ENCODE peak calls at places on chromosomes 16 and 17, in five cellular contexts. C is stomach, E is pancreas, I is dorsolateral prefrontal cortex, F is left lung. X is an unnamed sample. For H3K27me3, the result is how much of the 10 kb centered on the place peaks cover.

GRCh38 chr16:75063549-75064082 is 53.0 kb downstream of the LDHD start:
- DNase-seq in C (no peak), E (no peak), I (no peak), F (no peak), X (no peak)

GRCh38 chr16:5354645-5355044 is 257.1 kb upstream of the EEF2KMT start:
- DNase-seq in C (no peak), E (no peak), I (no peak), F (no peak), X (no peak)

GRCh38 chr16:85329999-85330693 is 217.9 kb upstream of the CIBAR2 start:
- DNase-seq in C (no peak), E (no peak), I (no peak), F (no peak), X (no peak)

GRCh38 chr17:9845306-9845705 is 19.6 kb downstream of the GLP2R start:
- DNase-seq in C (no peak), E (no peak), I (no peak), F (no peak), X (no peak)

GRCh38 chr17:2949469-2950044 is 113.8 kb downstream of the OR1D5 start:
- DNase-seq in C (peak), E (peak), I (no peak), F (no peak), X (peak)

GRCh38 chr16:67939507-67940435 is 3.1 kb upstream of the PSMB10 start:
- DNase-seq in C (peak), E (peak), I (no peak), F (no peak), X (no peak)

GRCh38 chr16:68711421-68712139 is 25.5 kb upstream of the CDH1 start:
- DNase-seq in C (no peak), E (no peak), I (no peak), F (peak), X (peak)

GRCh38 chr16:1380195-1380594 is 28.5 kb downstream of the GNPTG start:
- DNase-seq in C (no peak), E (no peak), I (no peak), F (no peak), X (no peak)

GRCh38 chr17:82865274-82865673 is 25.5 kb upstream of the ZNF750 start:
- DNase-seq in C (no peak), E (no peak), I (no peak), F (no peak), X (peak)

GRCh38 chr17:18961634-18962493 is 9.9 kb downstream of the SLC5A10 start:
- DNase-seq in C (no peak), E (no peak), I (no peak), F (no peak), X (peak)

GRCh38 chr17:50550661-50551432 is 3.9 kb downstream of the SPATA20 start:
- DNase-seq in C (peak), E (peak), I (peak), F (peak), X (peak)

GRCh38 chr16:87854053-87854906 is 15.0 kb downstream of the SLC7A5 start:
- DNase-seq in C (no peak), E (no peak), I (no peak), F (no peak), X (no peak)

GRCh38 chr17:28718317-28718672 is 627 bp upstream of the RAB34 start:
- DNase-seq in C (no peak), E (no peak), I (no peak), F (no peak), X (no peak)
- H3K4me3 ChIP-seq in C (peak), E (no peak), I (peak), F (peak), X (peak)

DNA sequence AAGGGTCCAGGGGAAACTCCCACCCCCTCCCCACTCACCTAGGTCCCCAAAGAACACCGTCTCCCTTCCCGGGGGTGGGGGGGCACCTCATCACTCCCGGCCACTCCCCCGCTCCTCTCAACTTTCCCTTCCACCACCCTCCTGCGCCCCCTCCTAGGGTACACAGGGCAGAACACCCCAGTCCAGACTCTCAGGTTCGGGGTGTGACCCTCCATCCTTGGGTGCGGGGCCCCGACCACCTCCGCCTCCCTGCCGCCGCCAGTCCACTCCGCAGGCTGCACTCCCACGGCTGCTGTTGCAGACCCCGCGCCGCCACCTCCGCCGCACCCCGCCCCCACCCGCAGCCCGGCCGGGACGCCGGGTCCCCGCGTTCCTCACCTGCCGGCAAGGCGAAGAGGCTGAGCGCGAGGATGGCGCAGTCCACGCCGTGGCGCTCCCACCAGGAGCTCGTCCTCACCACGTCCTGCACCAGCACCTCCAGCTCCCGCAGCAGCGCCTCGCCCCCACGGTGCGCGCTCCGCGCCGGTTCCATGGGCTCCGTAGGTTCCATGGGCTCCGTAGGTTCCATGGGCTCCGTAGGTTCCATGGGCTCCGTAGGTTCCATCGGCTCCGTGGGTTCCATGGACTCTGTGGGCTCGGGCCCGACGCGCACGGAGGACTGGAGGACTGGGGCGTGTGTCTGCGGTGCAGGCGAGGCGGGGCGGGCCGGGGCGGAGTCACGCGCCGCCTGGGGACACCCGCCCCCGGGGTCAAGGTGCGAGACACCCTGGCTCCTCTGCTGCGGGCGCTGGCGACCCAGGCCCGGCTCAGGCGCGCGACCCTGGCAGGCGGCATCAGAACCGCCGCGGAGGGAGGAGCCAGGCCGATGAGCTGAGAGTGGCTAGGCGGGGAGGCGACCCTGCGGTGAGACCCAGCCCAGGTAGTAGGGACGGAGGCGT is at the start of gene FADS6:
- DNase-seq in C (no peak), E (no peak), I (peak), F (no peak), X (no peak)
- H3K27me3 ChIP-seq in C (half or more), E (under half), I (under half), F (half or more), X (under half)

GRCh38 chr17:45782889-45783592 is 1.1 kb upstream of the CRHR1 start:
- DNase-seq in C (no peak), E (no peak), I (no peak), F (no peak), X (no peak)

GRCh38 chr17:45785373-45786193 is 1.5 kb downstream of the CRHR1 start:
- DNase-seq in C (no peak), E (no peak), I (no peak), F (no peak), X (no peak)

GRCh38 chr17:45784583-45785372 is 658 bp downstream of the CRHR1 start:
- DNase-seq in C (peak), E (peak), I (peak), F (no peak), X (peak)

GRCh38 chr17:45784293-45784582 is at the start of gene CRHR1:
- DNase-seq in C (no peak), E (no peak), I (no peak), F (no peak), X (no peak)

DNA sequence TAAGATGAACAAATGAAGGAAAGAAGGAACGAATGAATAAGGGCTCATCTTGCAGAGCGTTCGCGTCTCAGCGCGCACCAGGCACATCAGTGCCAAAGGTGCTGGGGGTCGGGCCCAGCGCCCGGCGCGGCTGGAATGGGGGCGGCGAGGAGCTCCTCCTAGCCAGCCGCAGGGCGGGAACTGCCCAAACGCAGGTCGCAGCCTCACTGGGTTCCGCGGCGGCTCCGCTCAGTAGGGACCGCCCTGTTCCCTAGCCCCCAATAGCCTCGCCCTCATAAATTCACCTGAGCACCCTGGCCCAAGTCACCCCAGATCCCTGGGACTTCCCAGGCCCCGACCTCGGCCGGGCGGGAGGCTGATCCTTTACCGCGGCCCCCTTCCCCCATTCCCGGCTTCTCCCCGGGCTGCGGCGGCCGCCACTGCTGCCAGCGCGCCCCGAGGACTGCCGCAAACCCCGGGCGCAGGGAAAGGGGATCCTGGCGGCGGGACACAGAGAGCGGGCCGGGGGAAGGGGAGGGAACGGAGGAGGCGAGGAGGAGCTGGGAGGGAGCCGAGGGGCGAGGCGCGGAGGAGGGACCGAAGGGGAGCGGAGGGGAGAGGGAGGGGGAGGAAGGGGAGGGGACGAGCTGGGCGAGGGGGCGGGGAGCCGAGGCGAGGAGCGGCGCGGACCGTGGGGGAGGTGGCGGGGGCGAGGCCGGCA is 377 bp upstream of the CRHR1 start:
- DNase-seq in C (no peak), E (peak), I (peak), F (no peak), X (peak)
- H3K4me3 ChIP-seq in C (peak), E (peak), I (peak), F (peak), X (peak)

GRCh38 chr17:77923135-77923534 is 35.4 kb upstream of the TNRC6C start:
- DNase-seq in C (no peak), E (no peak), I (no peak), F (no peak), X (peak)
- H3K27me3 ChIP-seq in C (under half), E (under half), I (under half), F (half or more), X (under half)

GRCh38 chr17:64653985-64654355 is 8.1 kb downstream of the SMURF2 start:
- DNase-seq in C (no peak), E (no peak), I (no peak), F (no peak), X (no peak)

GRCh38 chr17:64661731-64661980 is 451 bp downstream of the SMURF2 start:
- DNase-seq in C (no peak), E (peak), I (peak), F (peak), X (no peak)

GRCh38 chr17:64655704-64656103 is 6.4 kb downstream of the SMURF2 start:
- DNase-seq in C (no peak), E (no peak), I (no peak), F (no peak), X (no peak)

GRCh38 chr17:64658931-64659330 is 3.2 kb downstream of the SMURF2 start:
- DNase-seq in C (no peak), E (no peak), I (no peak), F (no peak), X (no peak)

GRCh38 chr17:64657610-64658125 is 4.4 kb downstream of the SMURF2 start:
- DNase-seq in C (no peak), E (no peak), I (no peak), F (no peak), X (no peak)
- H3K4me3 ChIP-seq in C (no peak), E (no peak), I (no peak), F (no peak), X (no peak)

GRCh38 chr17:76992911-76993310 is 124.7 kb downstream of the MGAT5B start:
- DNase-seq in C (no peak), E (no peak), I (no peak), F (no peak), X (no peak)
- H3K27me3 ChIP-seq in C (under half), E (under half), I (under half), F (under half), X (under half)

DNA sequence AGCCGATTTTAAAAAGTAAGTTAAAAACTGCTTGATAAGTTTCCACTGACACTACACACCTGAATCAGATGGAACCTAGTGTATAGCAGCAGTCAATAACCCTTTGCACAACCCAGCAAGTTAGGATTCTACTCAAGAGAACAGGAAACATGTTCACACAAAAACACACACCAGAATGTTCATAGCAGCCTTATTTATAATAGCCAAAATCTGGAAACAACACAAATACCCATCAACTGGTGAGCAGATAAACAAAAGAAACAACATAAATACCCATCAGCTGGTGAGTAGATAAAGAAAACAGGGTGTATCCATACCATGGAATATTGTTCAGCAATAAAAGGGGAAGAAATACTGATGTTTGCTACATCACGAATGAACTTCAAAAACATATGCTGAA is 2.7 kb upstream of the CDH11 start:
- DNase-seq in C (no peak), E (no peak), I (no peak), F (no peak), X (no peak)
- H3K4me3 ChIP-seq in C (no peak), E (no peak), I (no peak), F (peak), X (no peak)